ENCODE peak calls at places on chromosomes 16 and 17, in four cellular contexts. F is cardiac muscle cell, T is ascending aorta, L is HFFc6. G is an unnamed sample.

GRCh38 chr16:19871721-19872120 is 12.9 kb downstream of the GPRC5B start:
- DNase-seq in T (no peak), F (no peak), L (no peak), G (no peak)

GRCh38 chr16:11101283-11101682 is 154.7 kb downstream of the SOCS1 start:
- DNase-seq in T (no peak), F (no peak), L (no peak), G (no peak)

GRCh38 chr16:67393111-67393789 is at the start of gene TPPP3:
- DNase-seq in T (peak), L (peak), F (peak), G (peak)

GRCh38 chr16:54766355-54766754 is 164.3 kb upstream of the IRX5 start:
- DNase-seq in T (no peak), L (no peak), F (no peak), G (no peak)

GRCh38 chr17:73257516-73257915 is 4.2 kb downstream of the CPSF4L start:
- DNase-seq in L (no peak), F (no peak), T (no peak), G (no peak)

GRCh38 chr16:21566891-21567414 is 32.4 kb upstream of the METTL9 start:
- DNase-seq in L (no peak), F (no peak), T (no peak), G (no peak)

GRCh38 chr16:50255538-50255937 is 10.8 kb upstream of the ADCY7 start:
- DNase-seq in F (no peak), L (no peak), T (no peak), G (no peak)

GRCh38 chr16:51524555-51525373 is 373.7 kb upstream of the SALL1 start:
- DNase-seq in T (no peak), F (peak), L (peak), G (no peak)

GRCh38 chr17:57257213-57257873 is 1.0 kb downstream of the MSI2 start:
- DNase-seq in L (no peak), F (no peak), T (no peak), G (no peak)

GRCh38 chr17:59558039-59558438 is 7.4 kb upstream of the DHX40 start:
- DNase-seq in L (no peak), T (no peak), F (no peak), G (no peak)

GRCh38 chr17:31917065-31917529 is 15.6 kb upstream of the UTP6 start:
- DNase-seq in F (peak), T (peak), L (no peak), G (no peak)
- TF ChIP-seq CTCF in F (peak), T (no peak), L (no peak), G (no peak)

GRCh38 chr16:58301052-58301451 is 6.2 kb upstream of the PRSS54 start:
- DNase-seq in L (no peak), F (no peak), T (no peak), G (no peak)

GRCh38 chr16:58307583-58308312 is 12.9 kb upstream of the PRSS54 start:
- DNase-seq in L (no peak), T (no peak), F (no peak), G (no peak)

DNA sequence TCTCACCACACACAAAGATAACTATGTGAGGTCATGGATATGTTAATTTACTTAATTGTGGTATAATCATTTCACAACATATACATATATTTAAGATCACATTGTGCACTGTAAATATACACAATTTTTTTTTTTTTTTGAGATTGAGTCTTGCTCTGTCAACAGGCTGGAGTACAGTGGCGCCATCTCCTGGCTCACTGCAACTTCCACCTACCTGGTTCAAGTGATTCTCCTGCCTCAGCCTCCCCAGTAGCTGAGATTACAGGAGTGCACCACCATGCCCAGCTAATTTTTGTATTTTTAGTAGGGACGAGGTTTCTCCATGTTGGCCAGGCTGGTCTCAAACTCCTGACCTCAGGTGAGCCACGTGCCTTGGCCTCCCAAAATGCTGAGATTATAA is 11.5 kb upstream of the PRSS54 start:
- DNase-seq in T (no peak), L (peak), F (peak), G (no peak)
- TF ChIP-seq CTCF in T (no peak), L (peak), F (peak), G (no peak)

GRCh38 chr16:16143941-16144340 is 79.4 kb downstream of the ABCC6 start:
- DNase-seq in L (no peak), T (no peak), F (no peak), G (no peak)

GRCh38 chr16:16144416-16144815 is 78.9 kb downstream of the ABCC6 start:
- DNase-seq in T (no peak), F (no peak), L (peak), G (no peak)

GRCh38 chr16:16146380-16147315 is 76.6 kb downstream of the ABCC6 start:
- DNase-seq in F (no peak), T (no peak), L (no peak), G (no peak)

GRCh38 chr16:16143038-16143763 is 80.1 kb downstream of the ABCC6 start:
- DNase-seq in L (peak), F (no peak), T (no peak), G (no peak)

GRCh38 chr16:16145286-16145685 is 78.0 kb downstream of the ABCC6 start:
- DNase-seq in L (no peak), F (no peak), T (no peak), G (no peak)
- TF ChIP-seq CTCF in L (no peak), F (no peak), T (no peak), G (no peak)

DNA sequence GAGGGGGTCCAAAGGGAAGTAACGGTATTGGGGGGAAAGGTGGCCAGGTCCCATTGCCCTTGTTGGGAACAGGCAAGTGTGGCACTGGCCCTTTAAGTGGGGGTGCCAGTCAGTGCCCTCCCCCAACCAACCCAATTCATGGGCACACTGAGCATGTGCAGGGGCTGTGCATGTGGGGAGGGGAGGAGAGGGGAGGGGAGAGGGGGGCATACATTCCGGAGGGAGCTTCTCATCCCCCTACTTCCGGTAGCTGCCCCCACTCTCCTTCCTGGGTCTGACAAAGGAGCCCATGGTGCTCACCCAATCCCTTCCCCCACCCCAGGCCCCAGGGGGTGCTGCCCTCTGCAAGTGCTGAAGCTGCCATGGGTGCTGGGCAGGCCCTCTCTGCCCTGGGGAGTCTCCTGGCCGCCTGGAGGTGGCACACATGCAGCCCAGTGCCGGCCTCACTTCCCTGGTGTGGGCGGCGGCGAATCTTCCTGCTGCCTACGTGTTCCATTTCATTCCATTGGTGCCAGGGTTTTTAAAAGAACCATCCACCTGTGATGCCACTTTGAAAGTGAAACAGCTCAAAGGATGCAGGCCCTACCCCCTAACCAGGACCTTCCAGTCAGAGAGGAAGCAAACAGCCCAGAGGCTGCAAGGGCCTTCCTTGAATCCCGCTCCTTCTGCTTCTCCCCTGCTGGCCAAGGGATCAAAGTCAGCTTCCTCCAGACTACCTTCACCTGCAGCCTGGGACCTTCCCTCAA is 11.0 kb downstream of the HEXIM2 start:
- DNase-seq in F (peak), L (peak), T (peak), G (no peak)
- TF ChIP-seq CTCF in F (no peak), L (no peak), T (peak), G (no peak)

GRCh38 chr17:79925242-79925957 is 86.2 kb upstream of the CBX4 start:
- DNase-seq in L (no peak), T (peak), F (peak), G (no peak)
- TF ChIP-seq CTCF in L (no peak), T (no peak), F (peak), G (no peak)

DNA sequence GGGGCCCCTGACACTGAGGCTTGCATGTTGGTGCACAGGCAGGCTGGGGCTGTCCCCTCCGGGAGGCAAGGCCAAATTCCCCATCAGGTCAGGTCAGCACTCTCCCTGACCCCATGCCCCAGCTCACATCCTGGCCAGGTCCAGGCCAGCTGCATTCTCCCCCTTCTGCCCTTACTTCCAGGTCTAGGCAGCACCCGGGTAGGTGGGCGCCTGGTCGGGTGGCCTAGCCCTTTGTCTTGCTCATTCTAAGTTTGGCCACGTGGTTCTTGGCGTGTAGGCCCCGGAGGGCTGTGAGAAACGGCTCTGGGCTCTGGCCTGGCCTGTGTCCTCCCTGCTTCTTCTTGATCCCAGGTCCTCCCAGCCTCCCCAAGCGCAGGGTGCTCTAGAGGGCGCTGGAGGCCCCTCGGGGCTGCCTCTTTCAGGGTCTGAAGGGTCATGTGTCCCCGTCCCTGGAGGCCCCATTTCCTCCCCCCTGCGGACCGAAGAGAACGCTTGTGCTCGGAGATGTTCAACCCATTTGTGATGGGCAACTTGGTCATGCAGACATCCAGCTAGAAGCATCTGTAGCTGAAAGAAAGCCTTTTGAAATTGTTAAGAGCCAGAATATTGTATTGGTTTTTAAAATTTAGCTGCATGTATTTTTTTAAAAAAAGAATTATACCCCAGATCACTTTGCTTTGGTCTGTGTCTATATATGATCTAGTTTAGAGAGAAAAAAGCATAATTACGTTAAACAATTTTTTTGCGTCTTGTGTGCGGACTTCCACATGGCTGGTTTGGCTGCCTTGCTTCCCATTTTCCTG is 6.7 kb downstream of the BAHCC1 start:
- DNase-seq in L (no peak), T (no peak), F (peak), G (no peak)
- TF ChIP-seq CTCF in L (peak), T (no peak), F (peak), G (no peak)

GRCh38 chr17:45828171-45829133 is 16.2 kb upstream of the SPPL2C start:
- DNase-seq in L (peak), T (no peak), F (no peak), G (no peak)
- TF ChIP-seq CTCF in L (peak), T (no peak), F (no peak), G (no peak)

GRCh38 chr16:26963109-26963508 is 103.6 kb upstream of the C16orf82 start:
- DNase-seq in L (no peak), F (peak), T (no peak), G (no peak)
- TF ChIP-seq CTCF in L (peak), F (peak), T (no peak), G (no peak)

GRCh38 chr16:548586-548985 is 11.6 kb upstream of the PRR35 start:
- DNase-seq in F (no peak), L (no peak), T (no peak), G (no peak)

GRCh38 chr16:549544-550263 is 10.5 kb upstream of the PRR35 start:
- DNase-seq in L (no peak), T (no peak), F (no peak), G (no peak)

GRCh38 chr16:543301-544164 is 16.0 kb downstream of the CAPN15 start:
- DNase-seq in F (no peak), T (no peak), L (no peak), G (no peak)

GRCh38 chr16:544517-544916 is 15.7 kb upstream of the PRR35 start:
- DNase-seq in T (no peak), L (no peak), F (no peak), G (no peak)

DNA sequence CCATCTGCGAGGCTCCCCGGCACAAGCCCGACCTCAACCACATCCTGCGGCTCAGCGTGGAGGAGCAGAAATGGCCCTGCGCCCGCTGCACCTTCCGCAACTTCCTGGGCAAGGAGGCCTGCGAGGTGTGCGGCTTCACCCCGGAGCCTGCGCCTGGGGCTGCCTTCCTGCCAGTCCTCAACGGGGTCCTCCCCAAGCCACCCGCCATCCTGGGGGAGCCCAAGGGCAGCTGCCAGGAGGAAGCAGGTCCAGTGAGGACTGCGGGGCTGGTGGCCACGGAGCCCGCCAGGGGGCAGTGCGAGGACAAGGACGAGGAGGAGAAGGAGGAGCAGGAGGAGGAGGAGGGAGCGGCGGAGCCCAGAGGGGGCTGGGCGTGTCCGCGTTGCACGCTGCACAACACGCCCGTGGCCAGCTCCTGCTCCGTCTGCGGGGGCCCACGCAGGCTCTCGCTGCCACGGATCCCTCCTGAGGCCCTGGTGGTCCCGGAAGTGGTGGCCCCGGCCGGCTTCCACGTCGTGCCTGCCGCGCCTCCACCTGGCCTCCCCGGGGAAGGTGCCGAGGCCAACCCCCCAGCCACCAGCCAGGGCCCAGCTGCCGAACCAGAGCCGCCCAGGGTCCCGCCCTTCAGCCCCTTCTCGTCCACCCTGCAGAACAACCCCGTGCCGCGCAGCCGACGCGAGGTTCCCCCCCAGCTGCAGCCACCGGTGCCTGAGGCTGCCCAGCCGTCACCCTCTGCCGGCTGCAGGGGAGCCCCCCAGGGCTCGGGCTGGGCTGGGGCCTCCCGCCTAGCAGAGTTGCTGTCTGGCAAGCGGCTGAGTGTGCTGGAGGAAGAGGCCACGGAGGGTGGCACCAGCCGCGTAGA is 13.1 kb upstream of the PRR35 start:
- DNase-seq in L (no peak), T (no peak), F (peak), G (no peak)
- TF ChIP-seq CTCF in L (no peak), T (no peak), F (peak), G (no peak)

GRCh38 chr16:56872863-56873391 is 7.9 kb downstream of the SLC12A3 start:
- DNase-seq in T (no peak), L (no peak), F (no peak), G (no peak)

GRCh38 chr16:56868175-56868574 is 3.2 kb downstream of the SLC12A3 start:
- DNase-seq in F (no peak), T (no peak), L (no peak), G (no peak)

GRCh38 chr16:56870271-56870888 is 5.4 kb downstream of the SLC12A3 start:
- DNase-seq in F (no peak), L (no peak), T (no peak), G (no peak)

GRCh38 chr16:56869513-56870270 is 4.7 kb downstream of the SLC12A3 start:
- DNase-seq in L (peak), F (peak), T (no peak), G (no peak)

DNA sequence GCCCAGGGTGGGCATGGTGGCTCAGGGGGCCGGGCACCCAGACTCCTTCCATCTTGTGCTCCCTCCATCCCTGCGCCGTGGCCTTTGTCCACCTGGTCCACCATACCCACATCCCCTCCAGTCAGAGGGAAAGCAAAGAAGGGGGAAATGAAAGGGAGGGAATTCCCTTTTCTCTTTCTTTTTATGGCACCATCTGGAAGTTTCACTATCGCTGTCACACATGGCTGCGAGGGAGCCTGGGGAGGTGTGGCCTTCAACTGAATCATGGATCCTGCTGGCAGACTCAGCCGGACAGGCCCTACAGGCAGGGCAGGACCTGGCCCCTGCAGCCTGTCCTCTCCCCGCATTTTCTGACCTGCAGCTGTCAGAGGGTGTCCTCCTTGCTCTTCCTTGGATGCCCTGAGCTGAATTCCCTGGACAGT is 6.2 kb downstream of the SLC12A3 start:
- DNase-seq in T (no peak), F (peak), L (peak), G (no peak)
- TF ChIP-seq CTCF in T (no peak), F (no peak), L (peak), G (no peak)

G was measured in omental fat pad.